ENCODE peak calls at places on chromosomes 5 and 9, in five cellular contexts. C, Q, V, G and X are unnamed samples.
A peak's percentile ranks its signal among the peaks of the same experiment; 100 is the strongest.

GRCh38 chr5:154708845-154709244 is 46.3 kb upstream of the LARP1 start:
- DNase-seq in C (no peak), Q (peak; percentile 12), V (no peak), G (no peak), X (peak; percentile 31)

GRCh38 chr9:115810166-115810565 is 343.4 kb upstream of the PAPPA start:
- DNase-seq in C (no peak), Q (no peak), V (no peak), G (no peak), X (no peak)

GRCh38 chr5:90131734-90132133 is 277.8 kb downstream of the CETN3 start:
- DNase-seq in C (no peak), Q (no peak), V (no peak), G (no peak), X (no peak)

GRCh38 chr9:94757158-94757557 is 30.7 kb downstream of the AOPEP start:
- DNase-seq in C (no peak), Q (no peak), V (no peak), G (no peak), X (no peak)

GRCh38 chr9:33159058-33159759 is 7.9 kb downstream of the B4GALT1 start:
- DNase-seq in C (peak; percentile 86), Q (peak; percentile 87), V (peak; percentile 67), G (no peak), X (peak; percentile 80)

GRCh38 chr9:36092509-36093215 is 43.9 kb upstream of the GLIPR2 start:
- DNase-seq in C (peak; percentile 28), Q (no peak), V (no peak), G (no peak), X (no peak)

GRCh38 chr5:31106742-31107546 is 86.5 kb upstream of the CDH6 start:
- DNase-seq in C (no peak), Q (no peak), V (no peak), G (no peak), X (no peak)

GRCh38 chr9:111815200-111816070 is 20.7 kb upstream of the SHOC1 start:
- DNase-seq in C (no peak), Q (no peak), V (no peak), G (no peak), X (no peak)

GRCh38 chr9:110476251-110476650 is 103.3 kb downstream of the SVEP1 start:
- DNase-seq in C (no peak), Q (no peak), V (no peak), G (no peak), X (no peak)

GRCh38 chr5:151015974-151016587 is 4.3 kb upstream of the GPX3 start:
- DNase-seq in C (no peak), Q (no peak), V (no peak), G (no peak), X (no peak)
- TF ChIP-seq EP300 in C (no peak), Q (no peak), V (no peak), G (no peak), X (no peak)

DNA sequence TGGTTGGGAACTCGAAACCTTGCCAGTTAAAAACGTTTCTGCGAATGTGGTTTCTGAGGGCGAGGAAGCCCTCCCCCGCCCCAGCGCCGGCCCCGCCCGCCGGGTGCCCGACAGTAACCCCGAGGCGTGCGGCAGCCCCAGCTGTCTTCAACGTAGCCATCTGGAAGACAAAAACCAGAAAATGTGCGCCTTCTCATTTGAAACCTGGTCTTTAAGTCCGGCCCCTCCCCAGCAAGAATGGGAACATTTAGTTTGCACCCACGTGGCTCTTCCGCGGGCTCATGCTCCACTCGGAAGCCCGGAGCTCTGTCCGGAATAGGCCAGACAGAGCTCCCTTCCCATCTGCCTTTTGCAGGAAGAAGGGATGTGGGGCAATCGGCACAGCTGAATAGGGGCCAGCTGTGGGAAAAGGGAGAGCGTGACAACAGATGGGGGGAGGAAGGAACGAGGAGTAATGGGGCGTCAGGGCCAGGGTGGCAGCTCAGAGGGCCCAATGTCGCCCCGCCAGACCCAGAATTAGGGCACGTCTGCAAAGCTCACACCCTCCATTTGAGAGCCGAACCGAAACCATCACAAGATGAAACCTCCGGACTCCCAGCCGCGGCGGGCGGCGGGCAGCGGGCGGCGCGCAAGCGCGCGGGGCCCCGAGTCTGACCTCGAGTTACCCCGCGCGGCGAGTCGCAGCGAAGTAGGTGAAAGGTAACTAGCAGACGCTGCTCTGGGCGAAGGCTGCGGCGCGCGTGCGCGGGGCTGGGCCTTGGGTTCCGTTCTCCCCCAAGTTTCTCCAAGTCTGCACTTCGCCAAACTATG is 63.4 kb upstream of the ABCA1 start:
- DNase-seq in C (peak; percentile 95), Q (peak; percentile 99), V (peak; percentile 82), G (peak; percentile 54), X (peak; percentile 99)
- TF ChIP-seq POLR2A in C (peak; percentile 64), Q (peak; percentile 37), V (peak; percentile 16), G (peak; percentile 20), X (peak; percentile 59)

DNA sequence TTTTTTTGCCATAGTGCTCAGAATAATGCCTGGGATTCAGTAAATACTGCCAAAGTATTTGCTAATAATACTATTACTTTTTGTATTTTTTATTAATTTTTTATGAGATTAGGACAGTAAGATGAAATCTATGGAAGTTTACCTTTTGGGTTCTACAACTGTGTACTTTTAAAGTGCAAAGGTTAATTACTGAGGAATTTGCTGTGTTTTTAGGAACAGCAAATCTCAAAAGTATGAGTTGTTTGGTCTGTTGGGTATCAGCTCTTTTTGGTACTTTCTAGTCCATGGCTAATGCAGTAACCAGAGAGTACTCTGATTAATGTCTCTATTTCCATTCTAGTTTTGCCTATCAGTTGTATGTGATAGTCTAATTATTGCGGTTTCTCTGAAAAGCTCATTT is 5.1 kb downstream of the HSPA4 start:
- DNase-seq in C (no peak), Q (no peak), V (no peak), G (no peak), X (no peak)
- H3K4me3 ChIP-seq in C (no peak overlapping the region), Q (no peak overlapping the region), V (no peak overlapping the region), G (no peak overlapping the region), X (no peak overlapping the region)

DNA sequence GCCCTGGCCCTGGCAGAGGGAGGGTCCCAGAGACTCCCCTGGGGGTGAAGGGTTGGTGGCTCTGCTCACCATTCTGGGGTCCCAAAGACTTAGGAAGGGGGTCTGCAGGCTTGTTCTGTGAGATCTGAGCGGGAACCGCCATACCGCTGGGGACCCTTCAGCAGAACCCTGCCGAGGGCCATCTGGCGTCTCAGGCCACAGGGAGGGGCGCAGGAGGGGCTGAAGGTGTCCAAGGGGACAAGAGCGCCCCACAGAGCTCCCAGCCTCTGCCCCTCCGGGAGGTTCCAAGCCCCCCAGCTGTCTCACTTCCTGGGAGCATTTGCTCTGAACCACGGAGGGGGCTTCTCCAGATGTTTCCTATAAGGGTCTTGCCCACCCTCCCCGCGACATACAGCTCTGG is 4.8 kb downstream of the FIBCD1 start:
- DNase-seq in C (no peak), Q (no peak), V (no peak), G (no peak), X (no peak)
- TF ChIP-seq EP300 in C (no peak), Q (no peak), V (no peak), G (no peak), X (no peak)

GRCh38 chr5:10441083-10441991 is at the start of gene ROPN1L:
- DNase-seq in C (peak; percentile 88), Q (peak; percentile 91), V (peak; percentile 68), G (peak; percentile 90), X (peak; percentile 98)
- TF ChIP-seq POLR2A in C (peak; percentile 49), Q (no peak), V (no peak), G (peak; percentile 83), X (peak; percentile 55)